ENCODE peak calls at places on chromosomes 3 and 15, in ten cellular contexts. P is B cell; K is NCI-H1694 treated with DMSO at 0.1 percent for 48 hours; V is fibroblast of mammary gland; B is uterus; J is A549; A is ovary; Q is breast epithelium; T is WTC11; U is stimulated activated CD4-positive, alpha-beta T cell treated with anti-CD3 and anti-CD28 coated beads, Interleukin-4, amount 100 ng/mL, for 1 hour. C is an unnamed sample.

GRCh38 chr15:47725924-47726323 is 8.6 kb downstream of the SEMA6D start:
- DNase-seq in P (no peak), K (peak), V (no peak), B (no peak), J (no peak), A (no peak), Q (no peak), T (no peak), U (no peak), C (no peak)

GRCh38 chr3:38126121-38126892 is 10.6 kb downstream of the ACAA1 start:
- DNase-seq in P (no peak), K (no peak), V (no peak), B (no peak), J (no peak), A (no peak), Q (no peak), T (no peak), U (no peak), C (no peak)

GRCh38 chr15:76286231-76286879 is 24.9 kb downstream of the ETFA start:
- DNase-seq in P (peak), K (no peak), V (peak), B (no peak), J (no peak), A (no peak), Q (no peak), T (no peak), U (peak), C (no peak)

GRCh38 chr3:72031581-72031980 is 246.6 kb upstream of the PROK2 start:
- DNase-seq in P (no peak), K (no peak), V (peak), B (no peak), J (no peak), A (no peak), Q (no peak), T (no peak), U (no peak), C (peak)

GRCh38 chr3:108124337-108125150 is 33.7 kb upstream of the CD47 start:
- DNase-seq in P (peak), K (no peak), V (no peak), B (no peak), J (no peak), A (no peak), Q (no peak), T (no peak), U (peak), C (no peak)

GRCh38 chr3:197541756-197542539 is 13.8 kb downstream of the BDH1 start:
- DNase-seq in P (no peak), K (peak), V (peak), B (no peak), J (no peak), A (peak), Q (no peak), T (peak), U (no peak), C (peak)

GRCh38 chr3:42116466-42116865 is 25.3 kb downstream of the TRAK1 start:
- DNase-seq in P (no peak), K (no peak), V (peak), B (no peak), J (no peak), A (no peak), Q (no peak), T (no peak), U (no peak), C (no peak)

GRCh38 chr3:76063019-76063418 is 277.7 kb upstream of the ZNF717 start:
- DNase-seq in P (no peak), K (no peak), V (peak), B (no peak), J (no peak), A (no peak), Q (no peak), T (no peak), U (no peak), C (no peak)

GRCh38 chr15:89328398-89329254 is 6.0 kb downstream of the POLG start:
- DNase-seq in P (no peak), K (no peak), V (no peak), B (no peak), J (no peak), A (no peak), Q (no peak), T (no peak), U (no peak), C (no peak)

GRCh38 chr3:78913711-78914110 is 854.1 kb downstream of the ROBO1 start:
- DNase-seq in P (no peak), K (no peak), V (no peak), B (no peak), J (no peak), A (no peak), Q (no peak), T (no peak), U (no peak), C (no peak)

GRCh38 chr3:81758275-81758674 is 3.2 kb downstream of the GBE1 start:
- DNase-seq in P (no peak), K (no peak), V (peak), B (no peak), J (no peak), A (no peak), Q (no peak), T (no peak), U (no peak), C (no peak)

GRCh38 chr3:118846176-118846575 is 188.5 kb downstream of the IGSF11 start:
- DNase-seq in P (no peak), K (no peak), V (no peak), B (no peak), J (no peak), A (no peak), Q (no peak), T (no peak), U (no peak), C (no peak)

GRCh38 chr3:153130312-153130977 is 31.6 kb upstream of the RAP2B start:
- DNase-seq in P (no peak), K (no peak), V (peak), B (no peak), J (peak), A (no peak), Q (no peak), T (no peak), U (no peak), C (no peak)

GRCh38 chr3:195173696-195174095 is 97.3 kb downstream of the XXYLT1 start:
- DNase-seq in P (no peak), K (no peak), V (no peak), B (no peak), J (no peak), A (no peak), Q (no peak), T (no peak), U (no peak), C (no peak)

GRCh38 chr3:127750226-127751031 is 71.9 kb downstream of the MGLL start:
- DNase-seq in P (no peak), K (peak), V (peak), B (no peak), J (no peak), A (no peak), Q (no peak), T (no peak), U (no peak), C (no peak)

GRCh38 chr3:132317229-132317948 is at the start of gene ACP3:
- DNase-seq in P (peak), K (no peak), V (peak), B (peak), J (no peak), A (peak), Q (peak), T (no peak), U (no peak), C (peak)

GRCh38 chr3:70982274-70982673 is 601.3 kb downstream of the FOXP1 start:
- DNase-seq in P (no peak), K (no peak), V (peak), B (no peak), J (no peak), A (no peak), Q (no peak), T (no peak), U (no peak), C (no peak)

GRCh38 chr3:184117649-184118048 is 17.5 kb upstream of the EIF2B5 start:
- DNase-seq in P (no peak), K (no peak), V (peak), B (no peak), J (no peak), A (no peak), Q (no peak), T (no peak), U (no peak), C (no peak)

GRCh38 chr15:52143862-52144261 is 31.3 kb upstream of the BCL2L10 start:
- DNase-seq in P (no peak), K (no peak), V (peak), B (no peak), J (no peak), A (no peak), Q (no peak), T (no peak), U (no peak), C (no peak)

GRCh38 chr15:45174577-45174976 is 13.2 kb downstream of the SHF start:
- DNase-seq in P (no peak), K (no peak), V (no peak), B (no peak), J (no peak), A (no peak), Q (no peak), T (no peak), U (no peak), C (no peak)

GRCh38 chr3:51502562-51502910 is 2.7 kb upstream of the DCAF1 start:
- DNase-seq in P (no peak), K (no peak), V (no peak), B (no peak), J (no peak), A (no peak), Q (no peak), T (peak), U (no peak), C (no peak)

GRCh38 chr15:57873564-57874209 is 167.2 kb downstream of the POLR2M start:
- DNase-seq in P (no peak), K (no peak), V (peak), B (no peak), J (no peak), A (no peak), Q (no peak), T (no peak), U (no peak), C (no peak)

GRCh38 chr15:59210186-59210585 is 3.5 kb downstream of the LDHAL6B start:
- DNase-seq in P (no peak), K (no peak), V (no peak), B (no peak), J (no peak), A (no peak), Q (no peak), T (no peak), U (no peak), C (no peak)

GRCh38 chr3:151319613-151320012 is 3.0 kb upstream of the GPR87 start:
- DNase-seq in P (no peak), K (no peak), V (peak), B (no peak), J (no peak), A (no peak), Q (no peak), T (no peak), U (no peak), C (no peak)

C was measured in tibial nerve.